ENCODE peak calls at places on chromosomes 4 and X, in five cellular contexts. K is heart left ventricle, I is fibroblast of lung, D is fibroblast of the aortic adventitia, V is spleen. H is an unnamed sample.

GRCh38 chr4:86416081-86416480 is 56.2 kb upstream of the MAPK10 start:
- DNase-seq in D (no peak), K (no peak), I (no peak), V (no peak), H (no peak)

GRCh38 chr4:41215155-41215554 is 813 bp upstream of the APBB2 start:
- DNase-seq in V (no peak), K (no peak), D (no peak), I (no peak), H (no peak)

GRCh38 chrX:143669395-143669794 is 33.5 kb upstream of the SLITRK4 start:
- DNase-seq in I (no peak), V (no peak), K (no peak), D (no peak), H (no peak)

GRCh38 chr4:140012688-140013087 is 141.3 kb downstream of the MAML3 start:
- DNase-seq in K (peak), I (peak), V (no peak), D (peak), H (no peak)

GRCh38 chrX:120264315-120264714 is 13.7 kb downstream of the ZBTB33 start:
- DNase-seq in V (no peak), K (no peak), D (no peak), I (no peak), H (no peak)

GRCh38 chr4:76301068-76301774 is 5.3 kb upstream of the STBD1 start:
- DNase-seq in D (peak), I (peak), V (no peak), K (no peak), H (no peak)

GRCh38 chrX:156001667-156002021 is 4.1 kb downstream of the IL9R start:
- DNase-seq in I (no peak), V (no peak), K (no peak), D (no peak), H (no peak)

GRCh38 chr4:5710962-5711478 is at the start of gene EVC:
- DNase-seq in V (no peak), I (peak), D (peak), K (peak), H (peak)

GRCh38 chr4:138736362-138736761 is 279.2 kb upstream of the NOCT start:
- DNase-seq in V (no peak), D (peak), I (peak), K (no peak), H (no peak)

GRCh38 chrX:110087485-110088356 is 84.8 kb downstream of the TMEM164 start:
- DNase-seq in I (peak), V (no peak), K (no peak), D (peak), H (no peak)

GRCh38 chr4:10721616-10722015 is 37.0 kb upstream of the CLNK start:
- DNase-seq in K (no peak), I (no peak), V (no peak), D (no peak), H (no peak)

GRCh38 chr4:109921384-109921808 is 8.7 kb downstream of the EGF start:
- DNase-seq in D (peak), I (peak), K (no peak), V (no peak), H (no peak)

GRCh38 chrX:76127341-76127740 is 45.5 kb upstream of the PBDC1 start:
- DNase-seq in V (no peak), D (no peak), I (no peak), K (no peak), H (no peak)

GRCh38 chrX:137031517-137032377 is 2.0 kb downstream of the GPR101 start:
- DNase-seq in D (peak), I (peak), K (no peak), V (no peak), H (no peak)
- H3K4me3 ChIP-seq in D (peak), I (peak), K (peak), V (peak), H (peak)

DNA sequence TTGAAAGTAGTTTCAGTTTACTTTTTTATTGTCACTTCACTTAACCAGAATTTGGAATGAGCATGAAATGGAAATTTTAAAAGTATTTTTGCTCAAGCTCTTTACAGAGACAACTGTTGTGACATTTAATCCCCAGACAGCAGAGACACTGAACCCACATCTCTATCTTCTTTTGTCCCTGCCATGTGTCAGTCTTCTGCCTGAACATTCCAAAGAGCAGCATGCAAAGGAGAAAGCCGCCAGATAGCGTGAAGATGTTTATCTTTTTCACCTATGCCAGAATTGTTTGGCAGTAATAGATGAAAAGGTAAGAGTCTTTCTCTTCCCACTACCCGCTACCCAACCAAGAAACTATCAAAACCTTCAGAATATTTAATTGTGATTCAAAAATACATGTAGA is 46.8 kb downstream of the NDNF start:
- DNase-seq in I (no peak), V (no peak), K (no peak), D (no peak), H (no peak)
- H3K4me3 ChIP-seq in I (no peak), V (no peak), K (no peak), D (no peak), H (no peak)

GRCh38 chrX:66015906-66016689 is 23.8 kb downstream of the VSIG4 start:
- DNase-seq in K (no peak), V (no peak), I (no peak), D (no peak), H (no peak)
- H3K4me3 ChIP-seq in K (no peak), V (peak), I (no peak), D (no peak), H (peak)

DNA sequence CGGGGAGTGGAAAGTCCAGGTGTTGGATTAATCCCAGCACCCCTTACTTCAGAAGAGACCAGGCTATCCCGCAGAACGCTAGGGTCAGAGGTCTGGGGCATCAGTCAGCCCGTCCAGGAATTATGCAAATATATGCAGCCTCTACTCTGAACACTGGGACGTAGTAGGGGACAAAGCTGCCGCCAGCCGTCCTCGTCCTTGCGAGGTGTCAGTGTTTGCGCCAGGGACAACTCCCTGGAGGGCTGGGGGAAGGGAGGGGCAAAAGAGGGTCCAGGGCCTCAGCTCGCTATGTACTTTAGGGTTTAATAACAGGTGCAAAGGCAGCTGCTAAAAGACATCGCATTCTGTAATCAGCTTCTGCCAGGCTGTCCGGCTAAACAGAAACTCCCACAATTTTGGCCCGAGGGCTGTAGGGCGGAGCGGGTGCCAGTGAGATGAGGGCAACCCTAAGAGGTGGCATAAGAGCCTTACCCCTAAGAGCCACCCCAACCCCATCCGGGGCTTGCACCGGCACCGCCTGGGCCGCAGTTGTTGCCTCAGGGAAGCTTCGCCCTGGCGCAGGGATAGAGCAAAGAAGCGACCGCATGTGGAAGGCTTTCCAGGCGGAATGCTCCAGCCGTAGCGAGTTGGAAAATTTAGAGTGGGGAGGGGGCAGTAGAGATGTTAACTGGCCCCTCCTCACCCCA is 8.4 kb downstream of the HAND2 start:
- DNase-seq in D (no peak), I (no peak), K (peak), V (no peak), H (no peak)
- H3K4me3 ChIP-seq in D (peak), I (peak), K (peak), V (peak), H (peak)

GRCh38 chr4:107896651-107897050 is 34.7 kb upstream of the CYP2U1 start:
- DNase-seq in V (no peak), D (peak), I (no peak), K (no peak), H (no peak)
- H3K4me3 ChIP-seq in V (no peak), D (peak), I (no peak), K (no peak), H (no peak)

DNA sequence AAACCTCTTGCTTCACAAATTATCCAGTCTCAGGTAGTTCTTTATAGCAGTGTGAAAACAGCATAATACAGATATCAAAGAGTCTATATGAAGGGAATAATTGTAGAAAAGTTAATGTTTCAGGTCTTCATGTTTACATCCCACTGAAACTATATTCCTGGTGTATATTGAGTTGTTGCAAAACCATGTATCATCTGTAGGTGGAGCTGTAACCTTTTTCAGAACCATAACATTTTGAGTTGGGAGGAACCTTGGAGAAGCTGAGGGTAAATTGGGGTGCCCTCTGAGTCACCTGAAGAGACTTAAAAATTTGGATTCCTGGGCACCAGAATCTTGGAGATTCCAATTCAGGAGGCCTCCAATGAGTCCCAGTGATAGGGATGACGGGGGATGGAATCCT is 51.9 kb upstream of the TAPT1 start:
- DNase-seq in I (no peak), K (no peak), V (no peak), D (no peak), H (no peak)
- H3K4me3 ChIP-seq in I (no peak), K (no peak), V (no peak), D (no peak), H (no peak)

GRCh38 chr4:121180558-121180957 is 16.4 kb upstream of the TNIP3 start:
- DNase-seq in V (no peak), K (no peak), D (no peak), I (no peak), H (no peak)

GRCh38 chr4:121181493-121181892 is 17.4 kb upstream of the TNIP3 start:
- DNase-seq in I (no peak), D (no peak), K (no peak), V (no peak), H (no peak)

GRCh38 chr4:121185960-121186359 is 21.8 kb upstream of the TNIP3 start:
- DNase-seq in V (no peak), K (no peak), D (no peak), I (no peak), H (peak)

GRCh38 chr4:121183359-121183758 is 19.2 kb upstream of the TNIP3 start:
- DNase-seq in D (no peak), K (no peak), I (no peak), V (no peak), H (no peak)

DNA sequence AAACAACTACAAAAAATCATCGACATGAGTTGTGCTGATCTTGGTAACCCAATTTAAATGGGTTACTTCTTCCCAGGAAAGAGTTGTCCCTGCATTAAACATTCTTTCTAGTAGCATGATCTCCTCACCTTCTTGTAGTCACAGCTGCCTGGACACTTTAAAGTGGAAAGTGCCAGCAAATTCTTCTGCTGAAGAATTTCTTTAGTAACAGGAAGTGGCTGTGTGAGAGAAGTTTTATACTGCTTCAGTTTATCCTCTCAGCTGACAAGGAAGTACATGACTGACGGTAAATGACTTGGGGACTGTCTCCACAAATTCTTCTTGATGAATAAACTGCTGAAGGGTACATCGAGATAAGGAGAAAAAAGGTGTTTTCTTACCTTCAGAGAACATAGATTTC is 18.2 kb upstream of the TNIP3 start:
- DNase-seq in K (no peak), V (no peak), D (peak), I (peak), H (no peak)
- H3K4me3 ChIP-seq in K (no peak), V (peak), D (no peak), I (peak), H (no peak)

GRCh38 chrX:33210156-33210555 is 1.2 kb downstream of the DMD start:
- DNase-seq in D (no peak), I (no peak), V (no peak), K (no peak), H (no peak)
- H3K4me3 ChIP-seq in D (peak), I (peak), V (no peak), K (peak), H (peak)

GRCh38 chr4:6762244-6762615 is 20.3 kb upstream of the KIAA0232 start:
- DNase-seq in I (peak), V (no peak), D (no peak), K (no peak), H (no peak)
- H3K4me3 ChIP-seq in I (no peak), V (no peak), D (no peak), K (no peak), H (no peak)

H was measured in dorsolateral prefrontal cortex.